ENCODE peak calls at places on chromosomes 2 and 18, in six cellular contexts. One of them, this sample, is unnamed.

GRCh38 chr2:34107811-34108210 is 508.7 kb upstream of the FAM98A start:
- DNase-seq in Peyer's patch: no peak
- DNase-seq in upper lobe of right lung: no peak
- DNase-seq in psoas muscle: no peak
- DNase-seq in endodermal cell: no peak
- DNase-seq in spleen: no peak
- DNase-seq in this sample: no peak

GRCh38 chr2:24015562-24016375 is 5.9 kb downstream of the MFSD2B start:
- DNase-seq in Peyer's patch: no peak
- DNase-seq in upper lobe of right lung: no peak
- DNase-seq in psoas muscle: no peak
- DNase-seq in endodermal cell: peak; percentile 69
- DNase-seq in spleen: no peak
- DNase-seq in this sample: no peak

GRCh38 chr2:17793803-17794349 is 22.4 kb upstream of the MSGN1 start:
- DNase-seq in Peyer's patch: no peak
- DNase-seq in upper lobe of right lung: no peak
- DNase-seq in psoas muscle: no peak
- DNase-seq in endodermal cell: no peak
- DNase-seq in spleen: no peak
- DNase-seq in this sample: no peak

GRCh38 chr18:72866901-72867701 is 686 bp downstream of the NETO1 start:
- DNase-seq in Peyer's patch: no peak
- DNase-seq in upper lobe of right lung: no peak
- DNase-seq in psoas muscle: no peak
- DNase-seq in endodermal cell: peak; percentile 75
- DNase-seq in spleen: peak; percentile 77
- DNase-seq in this sample: no peak

GRCh38 chr2:23478087-23478932 is 93.3 kb downstream of the KLHL29 start:
- DNase-seq in Peyer's patch: peak; percentile 26
- DNase-seq in upper lobe of right lung: peak; percentile 46
- DNase-seq in psoas muscle: no peak
- DNase-seq in endodermal cell: peak; percentile 75
- DNase-seq in spleen: no peak
- DNase-seq in this sample: no peak

GRCh38 chr2:71380665-71381064 is 49.1 kb downstream of the ZNF638 start:
- DNase-seq in Peyer's patch: no peak
- DNase-seq in upper lobe of right lung: no peak
- DNase-seq in psoas muscle: no peak
- DNase-seq in endodermal cell: no peak
- DNase-seq in spleen: no peak
- DNase-seq in this sample: no peak

GRCh38 chr18:42105382-42105781 is 150.3 kb downstream of the PIK3C3 start:
- DNase-seq in Peyer's patch: no peak
- DNase-seq in upper lobe of right lung: no peak
- DNase-seq in psoas muscle: no peak
- DNase-seq in endodermal cell: no peak
- DNase-seq in spleen: no peak
- DNase-seq in this sample: no peak

GRCh38 chr18:34492652-34493051 is 217.4 kb upstream of the DTNA start:
- DNase-seq in Peyer's patch: no peak
- DNase-seq in upper lobe of right lung: no peak
- DNase-seq in psoas muscle: no peak
- DNase-seq in endodermal cell: no peak
- DNase-seq in spleen: no peak
- DNase-seq in this sample: no peak

DNA sequence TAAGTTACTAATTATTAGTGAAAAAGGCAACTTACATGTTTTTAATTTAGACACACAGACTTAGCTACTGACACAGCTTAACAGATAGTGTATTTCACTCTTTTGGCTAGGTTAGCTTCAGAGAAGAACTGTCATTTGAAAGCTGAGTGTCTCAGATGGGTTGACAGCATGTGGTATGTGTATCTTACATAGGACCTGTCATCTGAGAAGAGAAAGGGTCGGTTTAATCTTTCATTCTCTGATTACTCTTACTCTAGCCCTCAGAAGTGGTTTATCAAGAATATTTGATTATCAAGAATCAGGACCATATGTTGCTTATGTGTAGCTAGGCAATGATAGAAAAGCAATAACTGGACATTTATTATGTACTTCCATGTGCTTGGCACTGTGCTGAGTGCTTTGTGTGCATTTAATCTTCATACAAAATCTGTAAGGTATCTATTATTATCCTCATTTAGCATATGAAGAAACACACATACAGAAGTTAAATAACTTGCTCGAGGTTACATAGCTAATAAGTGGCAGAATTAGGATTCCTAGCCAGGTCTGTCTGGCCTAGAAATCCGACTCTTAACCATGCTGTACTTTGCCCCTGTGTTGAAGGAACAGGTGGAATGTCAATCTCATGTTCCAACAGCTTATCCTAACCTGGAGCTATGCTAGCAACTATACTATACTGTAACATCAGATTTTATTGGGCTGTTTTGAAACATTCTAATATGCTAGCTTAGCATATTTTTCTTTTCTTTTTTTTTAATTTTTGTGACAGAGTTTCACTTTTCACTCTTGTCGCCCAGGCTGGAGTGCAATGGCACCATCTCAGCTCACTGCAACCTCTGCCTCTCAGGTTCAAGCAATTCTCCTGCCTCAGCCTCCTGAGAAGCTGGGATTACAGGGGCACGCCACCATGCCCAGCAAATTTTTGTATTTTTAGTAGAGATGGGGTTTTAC is 28.4 kb downstream of the CFLAR start:
- DNase-seq in Peyer's patch: no peak
- DNase-seq in upper lobe of right lung: no peak
- DNase-seq in psoas muscle: no peak
- DNase-seq in endodermal cell: no peak
- DNase-seq in spleen: no peak
- DNase-seq in this sample: no peak
- H3K4me1 ChIP-seq in Peyer's patch: peaks cover 32% of the 10 kb centered on the region
- H3K4me1 ChIP-seq in upper lobe of right lung: peaks cover 18% of the 10 kb centered on the region
- H3K4me1 ChIP-seq in psoas muscle: peaks cover 61% of the 10 kb centered on the region
- H3K4me1 ChIP-seq in endodermal cell: peaks cover 6% of the 10 kb centered on the region
- H3K4me1 ChIP-seq in spleen: peaks cover 6% of the 10 kb centered on the region
- H3K4me1 ChIP-seq in this sample: peaks cover 20% of the 10 kb centered on the region

DNA sequence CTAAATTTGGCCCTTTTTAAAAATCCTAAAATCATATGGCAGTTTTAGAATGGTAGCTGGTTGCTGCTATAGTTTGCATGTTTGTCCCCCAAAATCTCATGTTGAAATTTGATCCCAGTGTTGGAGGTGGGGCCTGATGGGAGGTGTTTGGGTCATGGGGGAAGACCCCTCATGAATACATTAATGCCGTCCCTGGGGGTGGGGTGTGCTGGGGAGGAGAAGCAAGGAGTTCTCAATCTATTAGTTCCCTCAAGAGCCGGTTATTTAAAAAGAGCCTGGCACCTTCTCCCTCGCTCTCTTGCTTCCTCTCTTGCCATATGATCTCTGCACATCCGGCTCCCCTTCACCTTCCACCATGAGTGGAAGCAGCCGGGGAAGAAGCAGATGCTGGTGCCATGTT is 20.8 kb downstream of the GPATCH11 start:
- DNase-seq in Peyer's patch: no peak
- DNase-seq in upper lobe of right lung: no peak
- DNase-seq in psoas muscle: no peak
- DNase-seq in endodermal cell: no peak
- DNase-seq in spleen: no peak
- DNase-seq in this sample: no peak
- H3K36me3 ChIP-seq in Peyer's patch: peaks cover 81% of the 10 kb centered on the region
- H3K36me3 ChIP-seq in upper lobe of right lung: peaks cover 84% of the 10 kb centered on the region
- H3K36me3 ChIP-seq in psoas muscle: peaks cover 7% of the 10 kb centered on the region
- H3K36me3 ChIP-seq in endodermal cell: peaks cover 39% of the 10 kb centered on the region
- H3K36me3 ChIP-seq in spleen: peaks cover 62% of the 10 kb centered on the region
- H3K36me3 ChIP-seq in this sample: no peaks in the 10 kb centered on the region

GRCh38 chr2:88950010-88950409 is 258.5 kb downstream of the RPIA start:
- DNase-seq in Peyer's patch: no peak
- DNase-seq in upper lobe of right lung: no peak
- DNase-seq in psoas muscle: no peak
- DNase-seq in endodermal cell: no peak
- DNase-seq in spleen: no peak
- DNase-seq in this sample: no peak
- TF ChIP-seq CTCF in Peyer's patch: no peak
- TF ChIP-seq CTCF in upper lobe of right lung: peak; percentile 23
- TF ChIP-seq CTCF in psoas muscle: no peak
- TF ChIP-seq CTCF in endodermal cell: peak; percentile 61
- TF ChIP-seq CTCF in spleen: peak; percentile 34
- TF ChIP-seq CTCF in this sample: no peak

GRCh38 chr2:89850481-89850880 is 1159.0 kb downstream of the RPIA start:
- DNase-seq in Peyer's patch: no peak
- DNase-seq in upper lobe of right lung: no peak
- DNase-seq in psoas muscle: no peak
- DNase-seq in endodermal cell: no peak
- DNase-seq in spleen: peak; percentile 58
- DNase-seq in this sample: no peak

GRCh38 chr2:89849731-89850130 is 1158.3 kb downstream of the RPIA start:
- DNase-seq in Peyer's patch: no peak
- DNase-seq in upper lobe of right lung: no peak
- DNase-seq in psoas muscle: no peak
- DNase-seq in endodermal cell: no peak
- DNase-seq in spleen: no peak
- DNase-seq in this sample: no peak

GRCh38 chr2:89848114-89848513 is 1156.6 kb downstream of the RPIA start:
- DNase-seq in Peyer's patch: no peak
- DNase-seq in upper lobe of right lung: no peak
- DNase-seq in psoas muscle: no peak
- DNase-seq in endodermal cell: no peak
- DNase-seq in spleen: no peak
- DNase-seq in this sample: no peak

GRCh38 chr2:89850881-89851582 is 1159.6 kb downstream of the RPIA start:
- DNase-seq in Peyer's patch: no peak
- DNase-seq in upper lobe of right lung: no peak
- DNase-seq in psoas muscle: no peak
- DNase-seq in endodermal cell: no peak
- DNase-seq in spleen: no peak
- DNase-seq in this sample: no peak

GRCh38 chr2:89848763-89849162 is 1157.3 kb downstream of the RPIA start:
- DNase-seq in Peyer's patch: no peak
- DNase-seq in upper lobe of right lung: no peak
- DNase-seq in psoas muscle: no peak
- DNase-seq in endodermal cell: no peak
- DNase-seq in spleen: no peak
- DNase-seq in this sample: no peak
- H3K4me1 ChIP-seq in Peyer's patch: no peaks in the 10 kb centered on the region
- H3K4me1 ChIP-seq in upper lobe of right lung: no peaks in the 10 kb centered on the region
- H3K4me1 ChIP-seq in psoas muscle: no peaks in the 10 kb centered on the region
- H3K4me1 ChIP-seq in endodermal cell: no peaks in the 10 kb centered on the region
- H3K4me1 ChIP-seq in spleen: no peaks in the 10 kb centered on the region
- H3K4me1 ChIP-seq in this sample: no peaks in the 10 kb centered on the region

GRCh38 chr2:189783451-189783926 is 650 bp downstream of the ORMDL1 start:
- DNase-seq in Peyer's patch: no peak
- DNase-seq in upper lobe of right lung: no peak
- DNase-seq in psoas muscle: no peak
- DNase-seq in endodermal cell: no peak
- DNase-seq in spleen: no peak
- DNase-seq in this sample: no peak
- H3K36me3 ChIP-seq in Peyer's patch: peaks cover 27% of the 10 kb centered on the region
- H3K36me3 ChIP-seq in upper lobe of right lung: peaks cover 31% of the 10 kb centered on the region
- H3K36me3 ChIP-seq in psoas muscle: no peaks in the 10 kb centered on the region
- H3K36me3 ChIP-seq in endodermal cell: peaks cover 43% of the 10 kb centered on the region
- H3K36me3 ChIP-seq in spleen: peaks cover 22% of the 10 kb centered on the region
- H3K36me3 ChIP-seq in this sample: no peaks in the 10 kb centered on the region

DNA sequence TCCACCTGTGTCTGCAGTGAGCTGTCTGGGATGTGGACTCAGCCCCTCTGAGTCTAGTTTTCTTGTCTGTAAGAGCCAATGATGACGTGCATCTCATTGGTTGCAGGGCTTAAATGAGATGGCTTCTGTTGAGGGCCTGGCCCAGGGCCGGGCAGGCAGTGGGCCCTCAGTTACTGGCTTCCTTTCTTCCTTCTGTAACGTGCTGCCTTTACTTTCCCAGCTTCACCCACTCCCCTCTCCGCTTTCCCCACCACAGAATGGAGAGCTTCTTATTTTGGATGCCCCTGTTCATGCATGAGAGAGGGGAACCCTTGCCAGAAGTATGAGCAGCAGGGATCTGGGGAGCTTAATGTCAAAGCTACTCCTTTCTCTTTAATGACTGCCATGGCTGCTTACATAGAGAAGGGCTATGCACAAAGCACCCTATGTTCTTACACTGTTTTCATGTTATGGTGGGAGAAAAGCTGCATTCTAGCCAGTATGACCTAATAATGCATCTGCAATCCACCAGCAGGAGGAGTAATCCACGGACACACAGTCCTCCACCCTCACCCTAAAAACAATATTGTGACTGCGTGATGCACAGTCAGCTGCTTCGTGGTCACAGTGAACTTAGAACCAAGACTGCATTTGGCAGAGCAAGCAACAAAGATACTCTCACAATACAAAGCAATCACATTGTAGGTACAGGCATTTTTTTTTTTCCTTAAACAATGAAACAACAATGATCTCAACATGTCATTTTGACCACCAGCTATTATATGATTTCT is 37.2 kb downstream of the CREG2 start:
- DNase-seq in Peyer's patch: no peak
- DNase-seq in upper lobe of right lung: no peak
- DNase-seq in psoas muscle: no peak
- DNase-seq in endodermal cell: no peak
- DNase-seq in spleen: no peak
- DNase-seq in this sample: no peak
- TF ChIP-seq CTCF in Peyer's patch: no peak
- TF ChIP-seq CTCF in upper lobe of right lung: peak; percentile 33
- TF ChIP-seq CTCF in psoas muscle: no peak
- TF ChIP-seq CTCF in endodermal cell: peak; percentile 56
- TF ChIP-seq CTCF in spleen: peak; percentile 17
- TF ChIP-seq CTCF in this sample: no peak

DNA sequence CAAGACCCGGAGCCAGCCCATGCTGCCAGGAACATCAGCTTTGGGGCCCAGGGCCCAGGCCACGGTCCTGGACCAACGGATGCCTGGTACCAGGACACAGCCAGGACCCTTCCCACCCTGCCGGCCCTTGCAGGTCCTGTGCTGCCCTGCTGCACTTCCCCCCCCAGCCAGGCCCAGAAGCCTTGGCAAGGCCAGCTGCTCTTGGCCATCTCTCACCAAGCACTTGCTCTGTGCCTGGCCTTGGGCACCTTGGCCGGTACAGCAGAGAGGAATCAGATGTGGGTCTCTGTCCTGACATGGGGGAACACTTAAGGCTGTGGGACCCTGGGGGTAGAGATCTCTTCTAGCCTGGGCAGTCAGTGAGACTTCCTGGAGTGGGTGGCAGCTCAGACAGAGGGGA is 28.9 kb downstream of the BIN1 start:
- DNase-seq in Peyer's patch: no peak
- DNase-seq in upper lobe of right lung: no peak
- DNase-seq in psoas muscle: peak; percentile 66
- DNase-seq in endodermal cell: no peak
- DNase-seq in spleen: no peak
- DNase-seq in this sample: no peak
- H3K4me1 ChIP-seq in Peyer's patch: peaks cover 44% of the 10 kb centered on the region
- H3K4me1 ChIP-seq in upper lobe of right lung: peaks cover 29% of the 10 kb centered on the region
- H3K4me1 ChIP-seq in psoas muscle: peaks cover 92% of the 10 kb centered on the region
- H3K4me1 ChIP-seq in endodermal cell: no peaks in the 10 kb centered on the region
- H3K4me1 ChIP-seq in spleen: peaks cover 46% of the 10 kb centered on the region
- H3K4me1 ChIP-seq in this sample: peaks cover 25% of the 10 kb centered on the region

GRCh38 chr2:233479616-233480489 is 86.7 kb downstream of the USP40 start:
- DNase-seq in Peyer's patch: no peak
- DNase-seq in upper lobe of right lung: peak; percentile 63
- DNase-seq in psoas muscle: peak; percentile 49
- DNase-seq in endodermal cell: no peak
- DNase-seq in spleen: peak; percentile 62
- DNase-seq in this sample: no peak
- H3K36me3 ChIP-seq in Peyer's patch: peaks cover 42% of the 10 kb centered on the region
- H3K36me3 ChIP-seq in upper lobe of right lung: peaks cover 36% of the 10 kb centered on the region
- H3K36me3 ChIP-seq in psoas muscle: peaks cover 7% of the 10 kb centered on the region
- H3K36me3 ChIP-seq in endodermal cell: peaks cover 25% of the 10 kb centered on the region
- H3K36me3 ChIP-seq in spleen: peaks cover 55% of the 10 kb centered on the region
- H3K36me3 ChIP-seq in this sample: no peaks in the 10 kb centered on the region